ENCODE peak calls at places on chromosomes 2 and 18, in four cellular contexts. O is MM.1S, I is glutamatergic neuron, Z is endothelial cell. J is an unnamed sample.

GRCh38 chr2:241009601-241010530 is 11.4 kb downstream of the SNED1 start:
- DNase-seq in O (no peak), I (peak), Z (peak), J (peak)

GRCh38 chr18:52348209-52348608 is 8.2 kb downstream of the DCC start:
- DNase-seq in O (peak), I (peak), Z (no peak), J (no peak)

GRCh38 chr2:146602856-146603255 is 1242.0 kb upstream of the ACVR2A start:
- DNase-seq in O (no peak), I (no peak), Z (no peak), J (no peak)

GRCh38 chr2:1427086-1427485 is 13.8 kb downstream of the TPO start:
- DNase-seq in O (no peak), I (no peak), Z (no peak), J (no peak)

GRCh38 chr2:120820885-120821279 is 85.2 kb downstream of the GLI2 start:
- DNase-seq in O (peak), I (no peak), Z (no peak), J (no peak)

GRCh38 chr2:95306306-95306895 is 9.3 kb downstream of the KCNIP3 start:
- DNase-seq in O (no peak), I (no peak), Z (no peak), J (no peak)

GRCh38 chr18:47461977-47462376 is 210.5 kb upstream of the SKOR2 start:
- DNase-seq in O (no peak), I (no peak), Z (no peak), J (no peak)

GRCh38 chr2:119739580-119740255 is 20.0 kb upstream of the PTPN4 start:
- DNase-seq in O (no peak), I (no peak), Z (no peak), J (no peak)

GRCh38 chr2:208358758-208359631 is 47.6 kb upstream of the PTH2R start:
- DNase-seq in O (no peak), I (no peak), Z (no peak), J (no peak)

GRCh38 chr2:27724905-27725693 is 46.4 kb upstream of the MRPL33 start:
- DNase-seq in O (no peak), I (no peak), Z (no peak), J (no peak)

GRCh38 chr2:148814143-148814852 is 60.7 kb upstream of the KIF5C start:
- DNase-seq in O (no peak), I (no peak), Z (no peak), J (no peak)

GRCh38 chr2:161956751-161957150 is 117.3 kb downstream of the DPP4 start:
- DNase-seq in O (no peak), I (no peak), Z (no peak), J (no peak)

GRCh38 chr18:2994603-2995432 is 18.1 kb downstream of the LPIN2 start:
- DNase-seq in O (peak), I (no peak), Z (peak), J (peak)

GRCh38 chr2:127175406-127175805 is 44.7 kb downstream of the CYP27C1 start:
- DNase-seq in O (no peak), I (no peak), Z (no peak), J (no peak)

GRCh38 chr18:45275367-45276113 is 339.7 kb upstream of the SLC14A2 start:
- DNase-seq in O (peak), I (no peak), Z (no peak), J (no peak)

GRCh38 chr18:8947576-8947975 is 154.9 kb upstream of the NDUFV2 start:
- DNase-seq in O (no peak), I (no peak), Z (no peak), J (no peak)

GRCh38 chr2:11930211-11930761 is 183.9 kb downstream of the LPIN1 start:
- DNase-seq in O (no peak), I (no peak), Z (no peak), J (no peak)

GRCh38 chr2:205212357-205212756 is 469.9 kb upstream of the NRP2 start:
- DNase-seq in O (no peak), I (no peak), Z (no peak), J (no peak)

GRCh38 chr2:172513524-172513900 is 42.4 kb upstream of the PDK1 start:
- DNase-seq in O (no peak), I (no peak), Z (no peak), J (no peak)

GRCh38 chr2:20378891-20379519 is 28.4 kb upstream of the PUM2 start:
- DNase-seq in O (no peak), I (peak), Z (peak), J (peak)

GRCh38 chr2:196927318-196928225 is 1.1 kb upstream of the PGAP1 start:
- DNase-seq in O (peak), I (no peak), Z (no peak), J (peak)

GRCh38 chr2:223101340-223102039 is 49.5 kb downstream of the KCNE4 start:
- DNase-seq in O (peak), I (peak), Z (peak), J (peak)

GRCh38 chr2:12169721-12170120 is 423.3 kb downstream of the LPIN1 start:
- DNase-seq in O (no peak), I (no peak), Z (peak), J (no peak)

GRCh38 chr2:237875234-237876055 is 16.0 kb downstream of the RAMP1 start:
- DNase-seq in O (no peak), I (no peak), Z (no peak), J (no peak)

GRCh38 chr18:60053747-60054304 is 154.0 kb downstream of the PMAIP1 start:
- DNase-seq in O (no peak), I (no peak), Z (no peak), J (no peak)

GRCh38 chr2:128550389-128550788 is 231.7 kb upstream of the HS6ST1 start:
- DNase-seq in O (no peak), I (no peak), Z (no peak), J (no peak)

GRCh38 chr2:241854342-241855244 is 4.1 kb downstream of the PDCD1 start:
- DNase-seq in O (no peak), I (no peak), Z (peak), J (peak)

GRCh38 chr2:213036836-213037235 is 114.6 kb downstream of the IKZF2 start:
- DNase-seq in O (no peak), I (no peak), Z (no peak), J (no peak)

GRCh38 chr18:76587147-76587885 is 92.3 kb upstream of the ZNF516 start:
- DNase-seq in O (no peak), I (no peak), Z (no peak), J (no peak)

GRCh38 chr2:202091476-202091875 is 18.4 kb downstream of the KIAA2012 start:
- DNase-seq in O (no peak), I (no peak), Z (no peak), J (no peak)

GRCh38 chr18:12291690-12292089 is 16.4 kb upstream of the TUBB6 start:
- DNase-seq in O (no peak), I (no peak), Z (no peak), J (no peak)

GRCh38 chr2:64769392-64770044 is 115.8 kb upstream of the SERTAD2 start:
- DNase-seq in O (no peak), I (no peak), Z (no peak), J (no peak)

GRCh38 chr2:71317060-71317459 is 14.5 kb upstream of the ZNF638 start:
- DNase-seq in O (no peak), I (no peak), Z (no peak), J (no peak)

GRCh38 chr2:206457188-206457634 is 13.9 kb downstream of the ADAM23 start:
- DNase-seq in O (peak), I (no peak), Z (no peak), J (peak)

GRCh38 chr18:35028556-35028955 is 12.7 kb upstream of the MAPRE2 start:
- DNase-seq in O (no peak), I (no peak), Z (no peak), J (no peak)

GRCh38 chr2:121450301-121450700 is 80.4 kb upstream of the RNU4ATAC start:
- DNase-seq in O (no peak), I (no peak), Z (no peak), J (no peak)

GRCh38 chr18:12086249-12086648 is 7.4 kb upstream of the ANKRD62 start:
- DNase-seq in O (no peak), I (no peak), Z (no peak), J (no peak)

GRCh38 chr18:53458944-53459580 is 765.4 kb downstream of the MBD2 start:
- DNase-seq in O (no peak), I (peak), Z (peak), J (no peak)

GRCh38 chr18:23810396-23810795 is 121.1 kb downstream of the LAMA3 start:
- DNase-seq in O (no peak), I (no peak), Z (no peak), J (peak)

GRCh38 chr2:42095923-42096408 is 48.1 kb downstream of the PKDCC start:
- DNase-seq in O (peak), I (peak), Z (peak), J (no peak)

GRCh38 chr2:42100696-42101585 is 53.1 kb downstream of the PKDCC start:
- DNase-seq in O (peak), I (peak), Z (peak), J (peak)

GRCh38 chr2:42096869-42097591 is 49.2 kb downstream of the PKDCC start:
- DNase-seq in O (peak), I (no peak), Z (no peak), J (peak)

GRCh38 chr2:42099431-42100173 is 51.8 kb downstream of the PKDCC start:
- DNase-seq in O (peak), I (no peak), Z (no peak), J (no peak)

DNA sequence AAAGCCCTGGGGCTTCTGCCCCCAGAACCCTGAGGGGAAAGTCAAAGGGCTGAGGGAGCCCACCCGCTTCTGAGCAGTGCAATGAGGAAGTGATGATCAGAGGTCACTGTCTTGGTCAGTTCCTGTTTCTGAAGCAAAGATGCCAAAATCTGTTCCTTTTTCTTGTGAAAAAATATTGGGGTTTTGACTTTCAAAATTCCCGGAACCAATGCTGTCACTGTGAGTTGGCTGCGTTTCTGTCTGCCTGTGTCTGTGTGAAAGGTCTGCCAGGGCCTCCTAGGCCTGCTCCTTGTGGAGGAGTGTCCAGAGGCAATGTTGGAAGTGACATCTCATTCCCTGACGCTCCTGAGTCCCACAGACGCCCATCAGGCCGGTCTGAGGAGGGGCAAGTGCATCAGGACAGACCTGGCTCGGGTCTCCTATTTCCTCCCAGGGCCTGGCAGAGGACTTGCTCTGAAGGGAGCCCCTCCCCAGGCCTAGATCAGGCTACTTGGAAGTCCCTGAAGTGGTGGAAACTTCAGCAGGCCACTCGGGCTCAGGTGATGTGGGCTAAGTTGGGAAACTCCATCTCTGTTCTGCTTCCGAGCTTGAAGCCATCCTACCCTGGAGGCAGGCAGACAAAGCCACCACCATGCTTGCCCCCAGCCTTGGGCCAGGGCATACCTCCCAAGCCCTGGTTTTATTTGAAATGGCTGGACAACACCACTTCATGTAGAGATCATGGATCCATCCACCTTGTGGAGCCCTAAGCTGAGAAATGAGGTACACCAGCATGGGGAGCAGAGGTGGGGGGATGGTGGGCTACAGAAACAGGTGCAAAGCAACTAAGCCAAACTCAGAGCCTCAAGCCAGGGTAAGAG is 51.0 kb downstream of the PKDCC start:
- DNase-seq in O (no peak), I (no peak), Z (no peak), J (no peak)
- TF ChIP-seq CTCF in O (no peak), I (no peak), Z (no peak), J (no peak)

GRCh38 chr2:112579280-112579679 is 5.1 kb upstream of the CHCHD5 start:
- DNase-seq in O (no peak), I (no peak), Z (no peak), J (no peak)

GRCh38 chr2:112572005-112572404 is 12.4 kb upstream of the CHCHD5 start:
- DNase-seq in O (no peak), I (no peak), Z (no peak), J (no peak)

GRCh38 chr2:112580084-112580483 is 4.3 kb upstream of the CHCHD5 start:
- DNase-seq in O (no peak), I (no peak), Z (no peak), J (no peak)

GRCh38 chr2:112582314-112582746 is 2.1 kb upstream of the CHCHD5 start:
- DNase-seq in O (peak), I (no peak), Z (no peak), J (no peak)

GRCh38 chr2:112577756-112578155 is 6.7 kb upstream of the CHCHD5 start:
- DNase-seq in O (no peak), I (no peak), Z (no peak), J (no peak)
- TF ChIP-seq CTCF in O (no peak), I (no peak), Z (no peak), J (no peak)

GRCh38 chr2:175181877-175182308 is 383 bp upstream of the ATP5MC3 start:
- DNase-seq in O (peak), I (no peak), Z (no peak), J (no peak)

GRCh38 chr2:175183674-175184073 is 2.2 kb upstream of the ATP5MC3 start:
- DNase-seq in O (no peak), I (no peak), Z (no peak), J (no peak)

DNA sequence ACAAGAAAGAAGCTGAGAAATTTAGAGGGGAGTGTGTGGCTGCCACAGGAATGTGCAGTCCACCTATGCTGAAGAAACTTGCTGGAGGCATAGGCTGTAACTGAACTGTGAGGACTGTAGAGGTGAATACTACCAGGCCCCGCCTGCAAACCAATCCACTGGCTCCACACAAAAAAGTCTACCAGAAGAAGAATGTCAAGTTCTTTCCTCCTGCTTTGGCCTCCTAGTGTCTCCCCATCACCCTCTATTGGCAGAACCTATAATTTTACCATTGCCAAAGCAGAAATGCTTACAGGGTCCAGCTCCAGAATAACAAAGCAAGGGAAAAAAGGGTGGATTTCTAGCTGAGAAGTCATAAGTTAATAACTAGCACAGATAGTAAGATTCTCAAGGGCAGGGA is 5.9 kb upstream of the ATP5MC3 start:
- DNase-seq in O (peak), I (no peak), Z (no peak), J (peak)
- TF ChIP-seq CTCF in O (peak), I (no peak), Z (no peak), J (peak)

DNA sequence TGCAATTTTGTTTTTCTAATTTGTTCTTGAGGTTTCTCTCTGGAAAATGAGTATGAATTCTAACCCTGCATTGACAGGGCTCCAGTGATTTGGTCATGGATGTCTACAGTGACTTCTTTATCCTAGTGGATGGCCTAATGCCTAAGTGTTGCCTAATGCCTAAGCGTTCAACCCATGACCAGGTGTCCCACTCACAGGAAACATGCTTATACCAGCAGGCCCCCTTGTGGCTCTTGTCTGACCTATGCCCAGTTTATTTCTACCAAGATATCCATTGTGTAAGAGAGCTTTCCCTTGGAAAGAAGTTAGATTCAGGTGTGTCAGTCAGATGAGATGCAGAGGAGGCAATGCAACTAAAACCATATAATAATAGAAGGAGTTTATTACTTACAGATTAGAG is 77.8 kb upstream of the HNMT start:
- DNase-seq in O (no peak), I (no peak), Z (peak), J (no peak)
- TF ChIP-seq CTCF in O (no peak), I (peak), Z (no peak), J (no peak)

DNA sequence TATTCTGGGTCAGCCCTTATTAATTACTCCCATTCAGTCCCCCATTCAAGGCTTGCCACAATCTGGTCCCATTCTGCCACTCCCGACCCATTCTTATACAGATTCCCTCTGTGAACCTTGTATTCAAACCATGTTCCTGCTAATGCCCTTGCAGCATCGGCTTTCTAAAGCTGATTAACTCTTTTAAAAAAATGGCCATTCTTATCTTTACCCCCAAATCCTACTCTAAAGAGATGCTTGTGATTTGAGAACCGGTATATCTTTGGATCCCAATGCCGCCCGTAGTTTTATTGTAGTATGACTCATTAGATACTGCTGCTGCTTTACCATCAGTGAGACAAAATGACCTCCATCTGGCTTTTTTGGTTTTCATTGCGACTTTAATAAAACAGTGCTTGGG is 72.2 kb downstream of the XRCC5 start:
- DNase-seq in O (no peak), I (no peak), Z (no peak), J (no peak)
- TF ChIP-seq CTCF in O (no peak), I (no peak), Z (no peak), J (no peak)